ENCODE peak calls at places on chromosomes 7 and 10, in seven cellular contexts. F, B, X, J, K, Q and Y are unnamed samples.

GRCh38 chr7:70719120-70719519 is 412.8 kb upstream of the GALNT17 start:
- DNase-seq in X (no peak), F (no peak), Q (no peak), K (no peak), B (no peak), J (peak), Y (no peak)

GRCh38 chr10:2572611-2573010 is 494.7 kb upstream of the PFKP start:
- DNase-seq in J (no peak), X (no peak), B (no peak), K (no peak), F (no peak), Q (no peak), Y (no peak)

GRCh38 chr10:75431180-75432111 is at the start of gene LRMDA:
- DNase-seq in F (peak), K (peak), X (no peak), B (peak), J (peak), Q (peak), Y (no peak)

GRCh38 chr7:10685040-10685439 is 288.6 kb upstream of the PHF14 start:
- DNase-seq in X (no peak), K (no peak), F (no peak), Q (no peak), B (no peak), J (no peak), Y (no peak)

GRCh38 chr7:86932038-86932512 is 127.4 kb downstream of the ELAPOR2 start:
- DNase-seq in F (peak), X (peak), B (peak), K (peak), J (no peak), Q (peak), Y (no peak)

GRCh38 chr10:71357792-71358265 is 38.8 kb downstream of the SLC29A3 start:
- DNase-seq in F (no peak), X (no peak), K (peak), Q (peak), J (no peak), B (no peak), Y (no peak)

GRCh38 chr10:50417906-50418697 is 166.8 kb upstream of the ASAH2 start:
- DNase-seq in Q (peak), B (peak), J (peak), X (peak), K (peak), F (peak), Y (peak)

GRCh38 chr10:131117416-131118212 is 193.9 kb downstream of the TCERG1L start:
- DNase-seq in F (no peak), X (no peak), B (no peak), K (no peak), Q (no peak), J (no peak), Y (no peak)

GRCh38 chr7:101770466-101770865 is 47.0 kb upstream of the CUX1 start:
- DNase-seq in F (no peak), Q (no peak), J (no peak), K (no peak), X (no peak), B (no peak), Y (no peak)

GRCh38 chr10:130243015-130243414 is 106.8 kb downstream of the GLRX3 start:
- DNase-seq in Q (no peak), K (no peak), X (no peak), F (no peak), J (no peak), B (no peak), Y (no peak)

GRCh38 chr10:119524720-119525070 is 17.8 kb downstream of the RGS10 start:
- DNase-seq in F (no peak), K (no peak), X (no peak), J (no peak), Q (no peak), B (no peak), Y (no peak)

GRCh38 chr10:43605850-43606322 is 352 bp upstream of the ZNF485 start:
- DNase-seq in B (no peak), K (no peak), X (no peak), F (no peak), J (no peak), Q (no peak), Y (peak)

GRCh38 chr10:51709324-51709972 is 10.1 kb upstream of the CSTF2T start:
- DNase-seq in B (no peak), J (no peak), K (no peak), Q (no peak), F (no peak), X (no peak), Y (no peak)

GRCh38 chr10:76337641-76338040 is 906.2 kb downstream of the LRMDA start:
- DNase-seq in K (peak), F (peak), X (peak), J (no peak), B (peak), Q (peak), Y (no peak)

GRCh38 chr10:30836411-30836810 is 195.3 kb downstream of the ZNF438 start:
- DNase-seq in J (no peak), F (no peak), K (no peak), X (no peak), Q (no peak), B (no peak), Y (no peak)

GRCh38 chr7:38185938-38186337 is 7.9 kb downstream of the STARD3NL start:
- DNase-seq in B (no peak), K (no peak), F (no peak), Q (no peak), X (no peak), J (no peak), Y (no peak)